ENCODE peak calls at places on chromosome 2, in seven cellular contexts. F is colonic mucosa; O is lower lobe of right lung; K is CD8-positive, alpha-beta T cell; W is CD8-positive, alpha-beta memory T cell; H is tibial artery; Q is IMR-90. Y is an unnamed sample. For H3K27me3, the result is how much of the 10 kb centered on the place peaks cover.

GRCh38 chr2:75517562-75518230 is 43.0 kb downstream of the EVA1A start:
- DNase-seq in O (no peak), F (no peak), H (no peak), K (no peak), W (no peak), Q (no peak), Y (no peak)

GRCh38 chr2:159613515-159614336 is 2.6 kb downstream of the BAZ2B start:
- DNase-seq in F (no peak), H (no peak), W (no peak), K (no peak), Q (peak), O (no peak), Y (no peak)

GRCh38 chr2:10016802-10017258 is 26.5 kb upstream of the KLF11 start:
- DNase-seq in W (no peak), O (peak), F (no peak), K (no peak), H (no peak), Q (no peak), Y (no peak)

GRCh38 chr2:20593072-20594034 is 57.5 kb downstream of the HS1BP3 start:
- DNase-seq in Q (peak), K (no peak), H (peak), F (no peak), W (no peak), O (peak), Y (peak)

GRCh38 chr2:28469304-28469703 is 26.6 kb upstream of the PLB1 start:
- DNase-seq in K (no peak), W (no peak), F (no peak), O (no peak), Q (peak), H (no peak), Y (no peak)

GRCh38 chr2:238132463-238133450 is 5.7 kb upstream of the KLHL30 start:
- DNase-seq in W (no peak), O (peak), H (no peak), F (no peak), Q (no peak), K (no peak), Y (peak)

GRCh38 chr2:230443540-230443939 is 27.5 kb downstream of the SP100 start:
- DNase-seq in W (no peak), O (no peak), K (no peak), F (no peak), Q (peak), H (no peak), Y (no peak)

GRCh38 chr2:200661477-200661876 is 75.7 kb downstream of the AOX1 start:
- DNase-seq in Q (no peak), H (no peak), W (no peak), K (no peak), O (no peak), F (no peak), Y (no peak)

GRCh38 chr2:202032841-202033316 is 776 bp upstream of the FZD7 start:
- DNase-seq in Q (peak), H (peak), O (peak), W (no peak), F (peak), K (peak), Y (peak)

GRCh38 chr2:202278944-202279343 is 13.4 kb downstream of the NOP58 start:
- DNase-seq in K (no peak), W (no peak), Q (peak), F (no peak), O (no peak), H (no peak), Y (no peak)

GRCh38 chr2:172102159-172102857 is 392 bp downstream of the DLX2 start:
- DNase-seq in K (peak), W (peak), O (no peak), F (no peak), H (no peak), Q (peak), Y (no peak)

GRCh38 chr2:241391892-241392665 is 36.0 kb downstream of the FARP2 start:
- DNase-seq in K (no peak), Q (peak), H (peak), F (peak), O (no peak), W (peak), Y (no peak)

GRCh38 chr2:241601841-241602240 is 35.1 kb downstream of the THAP4 start:
- DNase-seq in W (no peak), O (no peak), H (no peak), Q (no peak), F (no peak), K (no peak), Y (no peak)

GRCh38 chr2:41853427-41854191 is 194.2 kb upstream of the PKDCC start:
- DNase-seq in W (no peak), K (no peak), H (no peak), Q (peak), O (no peak), F (peak), Y (no peak)

GRCh38 chr2:189580662-189581353 is at the start of gene SLC40A1:
- DNase-seq in Q (peak), O (peak), F (peak), W (peak), K (peak), H (peak), Y (peak)

GRCh38 chr2:42040643-42041277 is 7.1 kb upstream of the PKDCC start:
- DNase-seq in W (no peak), K (no peak), Q (no peak), H (no peak), O (no peak), F (no peak), Y (no peak)

GRCh38 chr2:65458999-65459398 is 26.6 kb upstream of the SPRED2 start:
- DNase-seq in O (no peak), H (no peak), Q (peak), K (no peak), W (no peak), F (no peak), Y (no peak)

GRCh38 chr2:43226955-43227829 is 786 bp upstream of the ZFP36L2 start:
- DNase-seq in K (peak), W (peak), F (peak), H (peak), O (peak), Q (peak), Y (peak)

GRCh38 chr2:59654753-59655152 is 898.7 kb downstream of the BCL11A start:
- DNase-seq in Q (no peak), W (no peak), K (no peak), H (no peak), F (no peak), O (no peak), Y (no peak)

GRCh38 chr2:238571626-238572372 is 145.1 kb downstream of the ASB1 start:
- DNase-seq in F (no peak), Q (no peak), W (no peak), O (no peak), H (no peak), K (no peak), Y (no peak)

GRCh38 chr2:71291398-71291797 is 40.2 kb upstream of the ZNF638 start:
- DNase-seq in O (no peak), Q (no peak), K (no peak), F (no peak), W (no peak), H (no peak), Y (no peak)

GRCh38 chr2:74745766-74746165 is 88.2 kb upstream of the HK2 start:
- DNase-seq in W (no peak), O (no peak), Q (no peak), F (peak), K (no peak), H (no peak), Y (no peak)

GRCh38 chr2:156175946-156176345 is 156.6 kb downstream of the NR4A2 start:
- DNase-seq in K (no peak), F (no peak), Q (no peak), H (no peak), W (no peak), O (no peak), Y (no peak)

GRCh38 chr2:17583166-17583565 is 42.7 kb downstream of the VSNL1 start:
- DNase-seq in W (no peak), K (no peak), O (no peak), Q (no peak), H (no peak), F (no peak), Y (no peak)

GRCh38 chr2:112607680-112608438 is 23.4 kb downstream of the CHCHD5 start:
- DNase-seq in Q (no peak), F (no peak), K (no peak), H (no peak), O (no peak), W (no peak), Y (no peak)

GRCh38 chr2:231795525-231796327 is 9.5 kb downstream of the COPS7B start:
- DNase-seq in F (peak), H (no peak), W (no peak), K (no peak), Q (peak), O (no peak), Y (no peak)

GRCh38 chr2:9103663-9104277 is 100.3 kb upstream of the MBOAT2 start:
- DNase-seq in O (no peak), H (no peak), K (no peak), Q (no peak), F (no peak), W (no peak), Y (no peak)

GRCh38 chr2:75790121-75790520 is 79.4 kb upstream of the GCFC2 start:
- DNase-seq in K (no peak), F (no peak), O (no peak), H (no peak), W (no peak), Q (no peak), Y (no peak)

GRCh38 chr2:182666674-182667320 is 49.3 kb upstream of the DNAJC10 start:
- DNase-seq in K (no peak), W (peak), F (no peak), O (no peak), H (no peak), Q (peak), Y (no peak)

DNA sequence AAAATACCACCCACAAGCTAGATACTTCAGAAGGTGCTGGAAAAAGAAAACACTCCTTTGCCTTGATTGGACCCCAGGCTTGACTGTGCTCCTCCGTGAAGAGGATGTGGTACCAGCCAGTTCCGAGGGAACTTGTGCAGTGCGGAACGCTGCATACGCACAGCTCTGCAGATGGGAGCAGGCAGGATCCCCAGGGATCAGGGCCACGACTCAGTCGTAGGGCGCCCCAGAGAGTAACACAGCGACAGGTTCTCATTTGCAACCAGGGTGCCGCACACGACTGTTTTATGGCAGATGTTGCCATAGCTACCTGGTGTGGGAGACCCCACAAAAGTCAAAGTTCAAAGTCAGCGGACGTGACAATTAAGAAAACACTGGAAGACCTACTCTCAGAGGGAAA is 821 bp downstream of the MALL start:
- DNase-seq in O (peak), K (no peak), Q (no peak), W (no peak), H (no peak), F (peak), Y (no peak)
- H3K4me3 ChIP-seq in O (peak), K (no peak), Q (no peak), W (no peak), H (peak), F (peak), Y (peak)

GRCh38 chr2:218962859-218963492 is 3.5 kb downstream of the CDK5R2 start:
- DNase-seq in W (peak), K (peak), Q (peak), H (peak), F (peak), O (peak), Y (no peak)
- H3K27me3 ChIP-seq in W (under half), K (under half), Q (half or more), H (under half), F (half or more), O (half or more), Y (half or more)

GRCh38 chr2:67923696-67924095 is 139.1 kb downstream of the C1D start:
- DNase-seq in W (no peak), F (no peak), Q (no peak), H (peak), K (no peak), O (no peak), Y (no peak)
- H3K4me3 ChIP-seq in W (no peak), F (no peak), Q (no peak), H (no peak), K (no peak), O (no peak), Y (no peak)

GRCh38 chr2:130824492-130825061 is 12.1 kb upstream of the ARHGEF4 start:
- DNase-seq in H (no peak), W (peak), Q (peak), K (peak), F (no peak), O (no peak), Y (no peak)

GRCh38 chr2:130821867-130822266 is 14.8 kb upstream of the ARHGEF4 start:
- DNase-seq in Q (no peak), O (no peak), H (no peak), F (no peak), K (no peak), W (no peak), Y (no peak)

GRCh38 chr2:130823886-130824491 is 12.7 kb upstream of the ARHGEF4 start:
- DNase-seq in H (no peak), O (no peak), F (no peak), K (peak), Q (no peak), W (no peak), Y (no peak)

GRCh38 chr2:130822766-130823165 is 13.9 kb upstream of the ARHGEF4 start:
- DNase-seq in K (no peak), W (no peak), F (no peak), H (no peak), Q (no peak), O (no peak), Y (no peak)

DNA sequence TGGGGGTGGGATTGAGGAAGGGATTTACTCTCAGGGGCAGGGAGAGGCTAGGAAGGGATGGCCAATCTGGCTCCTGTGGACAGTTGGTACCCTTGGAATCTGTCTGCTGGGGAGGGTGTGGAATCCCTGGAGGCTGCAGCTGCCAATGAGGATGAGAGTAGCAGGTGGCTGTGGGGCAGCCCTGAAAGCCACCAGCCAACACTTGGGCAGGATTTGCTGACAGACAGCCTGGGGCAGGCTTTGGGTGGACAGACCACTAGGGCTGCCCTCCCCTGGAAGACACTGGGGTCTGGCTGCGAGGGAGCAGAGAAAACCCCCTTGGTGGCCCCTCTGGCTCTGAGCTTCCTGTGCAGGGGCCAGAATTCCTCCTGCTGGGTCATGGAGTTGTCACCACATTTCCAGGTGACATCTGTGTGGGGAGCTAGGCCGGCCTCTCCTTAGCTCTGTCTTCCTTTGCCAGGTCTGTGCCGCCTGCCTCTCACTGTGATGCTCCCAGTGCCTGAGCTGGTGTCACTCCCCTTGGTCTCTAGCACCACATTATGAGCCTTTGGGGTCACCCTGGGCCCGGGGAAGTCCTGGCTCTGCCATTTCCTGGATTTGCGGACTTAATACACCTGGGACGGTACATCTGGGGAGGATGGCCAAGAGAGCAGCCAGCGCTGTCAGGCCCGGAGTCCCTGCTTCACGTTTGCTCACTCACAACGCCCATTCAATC is 13.4 kb upstream of the ARHGEF4 start:
- DNase-seq in W (no peak), Q (no peak), O (no peak), K (no peak), H (no peak), F (no peak), Y (no peak)
- H3K27me3 ChIP-seq in W (under half), Q (under half), O (under half), K (under half), H (under half), F (under half), Y (under half)

DNA sequence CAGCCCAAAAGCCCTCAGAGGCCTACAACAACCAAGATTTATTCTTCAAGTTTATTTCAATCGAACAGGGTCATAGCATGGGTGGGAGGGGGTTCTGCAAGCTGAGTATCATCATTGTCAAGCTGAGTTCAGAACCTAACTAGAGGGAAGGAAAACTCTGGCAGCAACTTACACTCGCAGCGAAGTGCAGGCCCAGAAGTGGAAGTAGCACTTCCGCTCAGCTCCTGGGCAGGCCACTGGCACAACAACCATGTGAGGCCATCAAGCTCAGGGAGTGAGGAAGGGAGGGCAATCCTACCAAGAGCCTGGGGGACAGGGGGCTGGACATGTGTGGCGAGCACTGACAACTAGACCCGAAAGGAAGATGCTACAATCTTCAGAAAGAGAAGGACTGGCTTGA is 4.8 kb downstream of the UXS1 start:
- DNase-seq in K (no peak), W (no peak), F (no peak), H (no peak), O (no peak), Q (no peak), Y (no peak)
- H3K4me3 ChIP-seq in K (no peak), W (no peak), F (no peak), H (no peak), O (no peak), Q (no peak), Y (no peak)

GRCh38 chr2:239687441-239687840 is 286.6 kb upstream of the HDAC4 start:
- DNase-seq in O (no peak), H (no peak), F (peak), W (no peak), K (peak), Q (no peak), Y (no peak)
- H3K27me3 ChIP-seq in O (under half), H (under half), F (under half), W (under half), K (under half), Q (under half), Y (under half)

Y was measured in gastrocnemius medialis.